ENCODE peak calls at places on chromosomes 16 and 17, in four cellular contexts. M, N, X and Z are unnamed samples.
A peak's percentile ranks its signal among the peaks of the same experiment; 100 is the strongest.

GRCh38 chr17:75589017-75589918 is 1.7 kb downstream of the MYO15B start:
- DNase-seq in M (peak; percentile 74), N (peak; percentile 64), X (peak; percentile 99), Z (no peak)

GRCh38 chr16:9134739-9135138 is 43.3 kb downstream of the HAPSTR1 start:
- DNase-seq in M (peak; percentile 47), N (peak; percentile 55), X (peak; percentile 15), Z (no peak)

GRCh38 chr16:60120586-60120985 is 1386.5 kb upstream of the GOT2 start:
- DNase-seq in M (no peak), N (no peak), X (no peak), Z (no peak)

GRCh38 chr17:46727572-46728348 is 90.7 kb downstream of the WNT3 start:
- DNase-seq in M (no peak), N (peak; percentile 90), X (no peak), Z (no peak)

GRCh38 chr17:35555695-35556094 is 4.9 kb downstream of the SLFN14 start:
- DNase-seq in M (no peak), N (no peak), X (peak; percentile 47), Z (no peak)

GRCh38 chr16:30829130-30830071 is 42.4 kb upstream of the ZNF629 start:
- DNase-seq in M (no peak), N (no peak), X (no peak), Z (no peak)

GRCh38 chr17:6098466-6099180 is 28.4 kb downstream of the WSCD1 start:
- DNase-seq in M (peak; percentile 98), N (no peak), X (no peak), Z (no peak)

GRCh38 chr16:21260870-21261791 is 17.0 kb downstream of the CRYM start:
- DNase-seq in M (peak; percentile 75), N (peak; percentile 94), X (peak; percentile 88), Z (peak; percentile 52)

GRCh38 chr17:30519166-30519565 is 42.0 kb downstream of the GOSR1 start:
- DNase-seq in M (no peak), N (no peak), X (no peak), Z (no peak)

GRCh38 chr16:29230671-29231091 is 175.8 kb downstream of the NPIPB11 start:
- DNase-seq in M (no peak), N (peak; percentile 58), X (no peak), Z (no peak)

GRCh38 chr17:57905875-57906455 is 49.2 kb downstream of the CUEDC1 start:
- DNase-seq in M (no peak), N (no peak), X (no peak), Z (no peak)

GRCh38 chr16:8915722-8916321 is 33.7 kb downstream of the LITAFD start:
- DNase-seq in M (no peak), N (no peak), X (no peak), Z (no peak)

GRCh38 chr16:71288570-71288889 is 672 bp downstream of the CMTR2 start:
- DNase-seq in M (no peak), N (peak; percentile 10), X (no peak), Z (no peak)

GRCh38 chr16:86509759-86510464 is 415 bp upstream of the FOXF1 start:
- DNase-seq in M (peak; percentile 62), N (peak; percentile 96), X (no peak), Z (no peak)

GRCh38 chr16:77374384-77374783 is 60.5 kb downstream of the ADAMTS18 start:
- DNase-seq in M (no peak), N (no peak), X (no peak), Z (no peak)

GRCh38 chr17:59373879-59374495 is 42.5 kb downstream of the YPEL2 start:
- DNase-seq in M (no peak), N (peak; percentile 62), X (no peak), Z (no peak)

GRCh38 chr17:15966879-15967248 is 21.9 kb downstream of the ADORA2B start:
- DNase-seq in M (no peak), N (no peak), X (no peak), Z (no peak)

GRCh38 chr16:85947511-85948509 is 48.8 kb downstream of the IRF8 start:
- DNase-seq in M (no peak), N (no peak), X (no peak), Z (no peak)

GRCh38 chr16:51359141-51359960 is 208.3 kb upstream of the SALL1 start:
- DNase-seq in M (no peak), N (peak; percentile 5), X (no peak), Z (no peak)

GRCh38 chr17:50475362-50475761 is 3.3 kb upstream of the RSAD1 start:
- DNase-seq in M (no peak), N (no peak), X (no peak), Z (no peak)

GRCh38 chr16:12078405-12079245 is 102.1 kb downstream of the SNX29 start:
- DNase-seq in M (no peak), N (no peak), X (no peak), Z (no peak)

GRCh38 chr16:12258806-12259205 is 282.3 kb downstream of the SNX29 start:
- DNase-seq in M (no peak), N (no peak), X (no peak), Z (no peak)

GRCh38 chr17:82246365-82247174 is 17.7 kb downstream of the SLC16A3 start:
- DNase-seq in M (peak; percentile 30), N (peak; percentile 63), X (peak; percentile 35), Z (peak; percentile 73)

GRCh38 chr17:56834380-56835258 is 668 bp downstream of the DGKE start:
- DNase-seq in M (peak; percentile 51), N (peak; percentile 7), X (peak; percentile 51), Z (no peak)

GRCh38 chr16:57041182-57042156 is 50.9 kb upstream of the CPNE2 start:
- DNase-seq in M (no peak), N (no peak), X (no peak), Z (no peak)

GRCh38 chr16:88650749-88651275 is at the start of gene CYBA:
- DNase-seq in M (peak; percentile 20), N (peak; percentile 22), X (peak; percentile 96), Z (no peak)

GRCh38 chr17:77704048-77704815 is 254.3 kb upstream of the TNRC6C start:
- DNase-seq in M (no peak), N (no peak), X (no peak), Z (no peak)

GRCh38 chr17:65696739-65697394 is 135.4 kb upstream of the AXIN2 start:
- DNase-seq in M (peak; percentile 59), N (peak; percentile 65), X (no peak), Z (no peak)

GRCh38 chr17:61250335-61250890 is 149.2 kb upstream of the TBX2 start:
- DNase-seq in M (no peak), N (peak; percentile 85), X (no peak), Z (no peak)

GRCh38 chr17:34998205-34998604 is 17.9 kb downstream of the LIG3 start:
- DNase-seq in M (peak; percentile 78), N (peak; percentile 70), X (peak; percentile 74), Z (no peak)

GRCh38 chr17:27621557-27621956 is 9.4 kb upstream of the LGALS9 start:
- DNase-seq in M (no peak), N (no peak), X (no peak), Z (no peak)

GRCh38 chr17:27622160-27622559 is 8.8 kb upstream of the LGALS9 start:
- DNase-seq in M (no peak), N (no peak), X (no peak), Z (no peak)

GRCh38 chr17:27622914-27623313 is 8.1 kb upstream of the LGALS9 start:
- DNase-seq in M (no peak), N (no peak), X (no peak), Z (no peak)

GRCh38 chr17:27618417-27618816 is 12.6 kb upstream of the LGALS9 start:
- DNase-seq in M (no peak), N (no peak), X (no peak), Z (no peak)

DNA sequence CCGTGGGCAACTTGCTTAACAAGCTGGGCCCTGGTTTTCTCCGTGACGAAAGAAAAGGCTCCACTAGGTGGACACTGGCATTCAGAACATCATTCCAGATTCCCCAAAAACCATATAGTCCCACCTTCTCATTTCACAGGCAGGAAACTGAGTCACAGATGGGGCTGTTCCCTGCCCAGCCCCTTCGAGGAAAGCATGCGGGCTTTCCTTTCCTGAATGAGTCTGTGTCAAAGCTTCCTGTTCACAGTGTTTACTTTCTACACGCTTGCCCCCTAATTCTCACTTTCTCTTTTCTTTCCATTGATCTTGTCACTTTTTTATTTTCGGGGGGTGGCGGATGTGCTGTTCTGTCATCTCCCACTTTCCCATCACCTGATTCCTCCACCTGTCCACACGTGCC is 10.3 kb upstream of the LGALS9 start:
- DNase-seq in M (peak; percentile 67), N (no peak), X (no peak), Z (no peak)
- H3K9me1 ChIP-seq in M (no peaks in the 10 kb centered on the region), N (peaks cover 4% of the 10 kb centered on the region), X (no peaks in the 10 kb centered on the region), Z (no peaks in the 10 kb centered on the region)

DNA sequence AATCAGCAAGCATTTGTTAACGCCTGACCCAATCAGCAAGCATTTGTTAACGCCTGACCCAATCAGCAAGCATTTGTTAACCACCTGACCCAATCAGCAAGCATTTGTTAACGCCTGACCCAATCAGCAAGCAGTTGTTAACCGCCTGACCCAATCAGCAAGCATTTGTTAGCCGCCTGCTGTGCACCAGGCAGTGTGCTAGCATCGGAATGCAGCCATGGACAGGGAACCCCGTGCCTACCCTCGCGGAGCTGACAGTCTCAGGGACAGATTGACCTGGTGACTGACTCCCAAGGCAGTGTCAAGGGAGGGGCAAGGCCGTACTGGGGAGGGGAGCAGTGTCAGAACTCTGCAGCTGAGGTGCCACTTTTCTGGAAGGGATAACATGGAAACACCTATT is 66.9 kb downstream of the ABR start:
- DNase-seq in M (no peak), N (no peak), X (peak; percentile 31), Z (no peak)
- H3K9me1 ChIP-seq in M (no peaks in the 10 kb centered on the region), N (peaks cover 17% of the 10 kb centered on the region), X (no peaks in the 10 kb centered on the region), Z (no peaks in the 10 kb centered on the region)

DNA sequence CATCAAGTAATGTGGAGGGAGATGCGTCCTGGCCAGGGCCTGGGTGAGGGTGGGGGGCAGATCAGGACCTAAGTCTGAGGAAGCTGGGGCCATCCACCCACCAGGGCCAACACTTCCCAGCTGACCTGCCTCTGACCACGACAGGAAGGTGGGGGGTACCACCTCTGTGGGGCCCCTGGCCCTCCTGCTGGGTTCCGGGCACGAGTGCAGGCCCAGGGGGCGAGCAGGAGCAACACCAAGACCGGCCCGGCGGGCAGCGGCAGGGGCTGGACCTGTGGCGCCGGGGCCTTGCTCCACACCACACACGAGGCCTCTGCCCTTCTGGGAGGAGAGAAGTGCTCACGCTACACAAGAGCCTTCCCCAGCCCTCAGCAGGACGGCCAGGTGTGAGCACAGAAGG is 13.3 kb downstream of the PDIA2 start:
- DNase-seq in M (no peak), N (no peak), X (no peak), Z (no peak)
- H3K9me1 ChIP-seq in M (no peaks in the 10 kb centered on the region), N (no peaks in the 10 kb centered on the region), X (no peaks in the 10 kb centered on the region), Z (no peaks in the 10 kb centered on the region)

GRCh38 chr16:65947951-65948350 is 418.5 kb upstream of the CDH5 start:
- DNase-seq in M (no peak), N (no peak), X (no peak), Z (no peak)
- H3K9me1 ChIP-seq in M (no peaks in the 10 kb centered on the region), N (no peaks in the 10 kb centered on the region), X (no peaks in the 10 kb centered on the region), Z (no peaks in the 10 kb centered on the region)

GRCh38 chr17:33241390-33241789 is 51.7 kb downstream of the ASIC2 start:
- DNase-seq in M (peak; percentile 13), N (peak; percentile 50), X (no peak), Z (no peak)
- H3K9me1 ChIP-seq in M (no peaks in the 10 kb centered on the region), N (peaks cover 2% of the 10 kb centered on the region), X (no peaks in the 10 kb centered on the region), Z (no peaks in the 10 kb centered on the region)